ENCODE peak calls at places on chromosome 1, in six cellular contexts. One of them, this sample, is unnamed.

GRCh38 chr1:22832414-22832786 is 121.8 kb downstream of the EPHB2 start:
- DNase-seq in psoas muscle: no peak
- DNase-seq in neuronal stem cell: no peak
- DNase-seq in CD4-positive, CD25-positive, alpha-beta regulatory T cell: no peak
- DNase-seq in SK-N-SH: no peak
- DNase-seq in transverse colon: no peak
- DNase-seq in this sample: no peak

GRCh38 chr1:208054485-208054884 is 143.6 kb upstream of the CD34 start:
- DNase-seq in psoas muscle: no peak
- DNase-seq in SK-N-SH: no peak
- DNase-seq in transverse colon: no peak
- DNase-seq in neuronal stem cell: no peak
- DNase-seq in CD4-positive, CD25-positive, alpha-beta regulatory T cell: no peak
- DNase-seq in this sample: no peak

GRCh38 chr1:92907949-92908684 is 53.1 kb downstream of the DIPK1A start:
- DNase-seq in SK-N-SH: no peak
- DNase-seq in psoas muscle: no peak
- DNase-seq in neuronal stem cell: no peak
- DNase-seq in CD4-positive, CD25-positive, alpha-beta regulatory T cell: no peak
- DNase-seq in transverse colon: no peak
- DNase-seq in this sample: no peak

GRCh38 chr1:21514245-21514644 is 5.0 kb downstream of the ALPL start:
- DNase-seq in transverse colon: no peak
- DNase-seq in psoas muscle: no peak
- DNase-seq in SK-N-SH: no peak
- DNase-seq in CD4-positive, CD25-positive, alpha-beta regulatory T cell: no peak
- DNase-seq in neuronal stem cell: no peak
- DNase-seq in this sample: no peak

GRCh38 chr1:47420547-47420946 is 4.5 kb downstream of the FOXE3 start:
- DNase-seq in CD4-positive, CD25-positive, alpha-beta regulatory T cell: no peak
- DNase-seq in SK-N-SH: no peak
- DNase-seq in neuronal stem cell: no peak
- DNase-seq in transverse colon: no peak
- DNase-seq in psoas muscle: no peak
- DNase-seq in this sample: no peak

GRCh38 chr1:40257313-40257687 is 736 bp upstream of the ZMPSTE24 start:
- DNase-seq in transverse colon: no peak
- DNase-seq in SK-N-SH: no peak
- DNase-seq in neuronal stem cell: no peak
- DNase-seq in psoas muscle: no peak
- DNase-seq in CD4-positive, CD25-positive, alpha-beta regulatory T cell: no peak
- DNase-seq in this sample: no peak

GRCh38 chr1:43286115-43286514 is 734 bp upstream of the C1orf210 start:
- DNase-seq in SK-N-SH: no peak
- DNase-seq in CD4-positive, CD25-positive, alpha-beta regulatory T cell: no peak
- DNase-seq in psoas muscle: no peak
- DNase-seq in transverse colon: peak; percentile 18
- DNase-seq in neuronal stem cell: no peak
- DNase-seq in this sample: no peak

GRCh38 chr1:12615916-12616708 is 1.9 kb downstream of the DHRS3 start:
- DNase-seq in neuronal stem cell: no peak
- DNase-seq in transverse colon: peak; percentile 63
- DNase-seq in SK-N-SH: no peak
- DNase-seq in CD4-positive, CD25-positive, alpha-beta regulatory T cell: peak; percentile 29
- DNase-seq in psoas muscle: peak; percentile 91
- DNase-seq in this sample: peak; percentile 24

GRCh38 chr1:156438278-156438987 is 62.1 kb downstream of the MEF2D start:
- DNase-seq in transverse colon: no peak
- DNase-seq in CD4-positive, CD25-positive, alpha-beta regulatory T cell: no peak
- DNase-seq in SK-N-SH: no peak
- DNase-seq in psoas muscle: no peak
- DNase-seq in neuronal stem cell: no peak
- DNase-seq in this sample: no peak

GRCh38 chr1:1631793-1632420 is at the start of gene MMP23B:
- DNase-seq in transverse colon: no peak
- DNase-seq in SK-N-SH: peak; percentile 61
- DNase-seq in psoas muscle: peak; percentile 55
- DNase-seq in neuronal stem cell: no peak
- DNase-seq in CD4-positive, CD25-positive, alpha-beta regulatory T cell: no peak
- DNase-seq in this sample: no peak
- H3K4me3 ChIP-seq in transverse colon: peak within 1 kb of the TSS; percentile 42
- H3K4me3 ChIP-seq in SK-N-SH: no peak within 1 kb of the TSS
- H3K4me3 ChIP-seq in psoas muscle: peak within 1 kb of the TSS; percentile 30
- H3K4me3 ChIP-seq in neuronal stem cell: peak within 1 kb of the TSS; percentile 74
- H3K4me3 ChIP-seq in CD4-positive, CD25-positive, alpha-beta regulatory T cell: no peak within 1 kb of the TSS
- H3K4me3 ChIP-seq in this sample: no peak within 1 kb of the TSS

GRCh38 chr1:80776286-80776685 is 1024.4 kb upstream of the ADGRL2 start:
- DNase-seq in transverse colon: no peak
- DNase-seq in CD4-positive, CD25-positive, alpha-beta regulatory T cell: no peak
- DNase-seq in psoas muscle: no peak
- DNase-seq in neuronal stem cell: no peak
- DNase-seq in SK-N-SH: no peak
- DNase-seq in this sample: no peak
- H3K9me3 ChIP-seq in transverse colon: no peaks in the 10 kb centered on the region
- H3K9me3 ChIP-seq in CD4-positive, CD25-positive, alpha-beta regulatory T cell: peaks cover 5% of the 10 kb centered on the region
- H3K9me3 ChIP-seq in psoas muscle: no peaks in the 10 kb centered on the region
- H3K9me3 ChIP-seq in neuronal stem cell: no peaks in the 10 kb centered on the region
- H3K9me3 ChIP-seq in SK-N-SH: no peaks in the 10 kb centered on the region
- H3K9me3 ChIP-seq in this sample: no peaks in the 10 kb centered on the region

DNA sequence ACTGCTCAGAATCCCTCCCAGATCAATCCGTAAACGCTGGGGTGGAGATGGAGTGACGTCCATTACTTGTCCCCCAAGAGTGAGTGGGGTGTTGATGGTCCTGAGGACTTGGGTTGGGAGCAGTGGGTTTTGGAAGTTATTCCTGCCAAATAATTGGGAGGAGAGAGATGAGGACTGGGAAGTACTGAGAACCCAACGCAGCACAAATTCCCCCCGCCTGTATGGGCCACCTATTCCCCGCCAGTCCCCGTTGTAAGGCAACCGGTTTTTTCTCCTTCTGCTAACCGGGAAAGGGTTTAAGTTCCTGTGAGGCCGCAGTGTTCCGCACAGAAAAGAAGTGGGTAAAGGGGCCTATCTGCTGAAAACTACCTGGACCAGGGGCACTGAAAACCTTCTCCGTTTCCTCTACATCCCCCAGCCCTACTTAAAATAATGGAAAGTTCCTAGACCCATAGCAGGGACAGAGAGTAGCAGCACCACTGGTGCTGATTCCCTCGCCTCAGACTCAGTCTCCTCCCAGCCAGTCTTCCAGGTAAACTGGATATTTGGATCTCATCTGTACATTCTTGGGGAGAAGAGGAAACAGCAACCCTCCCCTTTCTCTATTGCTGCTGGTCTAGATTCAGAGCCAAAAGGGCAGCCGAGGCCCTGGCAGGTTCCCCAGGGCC is 738 bp downstream of the LURAP1 start:
- DNase-seq in neuronal stem cell: no peak
- DNase-seq in psoas muscle: peak; percentile 39
- DNase-seq in CD4-positive, CD25-positive, alpha-beta regulatory T cell: no peak
- DNase-seq in SK-N-SH: peak; percentile 36
- DNase-seq in transverse colon: no peak
- DNase-seq in this sample: no peak
- H3K27ac ChIP-seq in neuronal stem cell: no peak overlapping the region
- H3K27ac ChIP-seq in psoas muscle: peak overlapping the region; percentile 53
- H3K27ac ChIP-seq in CD4-positive, CD25-positive, alpha-beta regulatory T cell: no peak overlapping the region
- H3K27ac ChIP-seq in SK-N-SH: no peak overlapping the region
- H3K27ac ChIP-seq in transverse colon: peak overlapping the region; percentile 76
- H3K27ac ChIP-seq in this sample: no peak overlapping the region

GRCh38 chr1:30929944-30930525 is 21.5 kb upstream of the SDC3 start:
- DNase-seq in transverse colon: no peak
- DNase-seq in CD4-positive, CD25-positive, alpha-beta regulatory T cell: no peak
- DNase-seq in psoas muscle: no peak
- DNase-seq in neuronal stem cell: no peak
- DNase-seq in SK-N-SH: no peak
- DNase-seq in this sample: no peak

GRCh38 chr1:30929135-30929889 is 20.8 kb upstream of the SDC3 start:
- DNase-seq in neuronal stem cell: no peak
- DNase-seq in transverse colon: peak; percentile 31
- DNase-seq in psoas muscle: no peak
- DNase-seq in CD4-positive, CD25-positive, alpha-beta regulatory T cell: peak; percentile 54
- DNase-seq in SK-N-SH: peak; percentile 70
- DNase-seq in this sample: peak; percentile 65

GRCh38 chr1:30928789-30929134 is 20.2 kb upstream of the SDC3 start:
- DNase-seq in CD4-positive, CD25-positive, alpha-beta regulatory T cell: no peak
- DNase-seq in neuronal stem cell: no peak
- DNase-seq in psoas muscle: no peak
- DNase-seq in SK-N-SH: no peak
- DNase-seq in transverse colon: no peak
- DNase-seq in this sample: no peak

GRCh38 chr1:30928171-30928570 is 19.6 kb upstream of the SDC3 start:
- DNase-seq in SK-N-SH: no peak
- DNase-seq in CD4-positive, CD25-positive, alpha-beta regulatory T cell: no peak
- DNase-seq in transverse colon: no peak
- DNase-seq in psoas muscle: no peak
- DNase-seq in neuronal stem cell: no peak
- DNase-seq in this sample: no peak

GRCh38 chr1:30930631-30931173 is 22.1 kb upstream of the SDC3 start:
- DNase-seq in psoas muscle: no peak
- DNase-seq in SK-N-SH: no peak
- DNase-seq in transverse colon: no peak
- DNase-seq in CD4-positive, CD25-positive, alpha-beta regulatory T cell: no peak
- DNase-seq in neuronal stem cell: no peak
- DNase-seq in this sample: no peak
- H3K4me3 ChIP-seq in psoas muscle: no peak overlapping the region
- H3K4me3 ChIP-seq in SK-N-SH: no peak overlapping the region
- H3K4me3 ChIP-seq in transverse colon: no peak overlapping the region
- H3K4me3 ChIP-seq in CD4-positive, CD25-positive, alpha-beta regulatory T cell: no peak overlapping the region
- H3K4me3 ChIP-seq in neuronal stem cell: no peak overlapping the region
- H3K4me3 ChIP-seq in this sample: no peak overlapping the region

DNA sequence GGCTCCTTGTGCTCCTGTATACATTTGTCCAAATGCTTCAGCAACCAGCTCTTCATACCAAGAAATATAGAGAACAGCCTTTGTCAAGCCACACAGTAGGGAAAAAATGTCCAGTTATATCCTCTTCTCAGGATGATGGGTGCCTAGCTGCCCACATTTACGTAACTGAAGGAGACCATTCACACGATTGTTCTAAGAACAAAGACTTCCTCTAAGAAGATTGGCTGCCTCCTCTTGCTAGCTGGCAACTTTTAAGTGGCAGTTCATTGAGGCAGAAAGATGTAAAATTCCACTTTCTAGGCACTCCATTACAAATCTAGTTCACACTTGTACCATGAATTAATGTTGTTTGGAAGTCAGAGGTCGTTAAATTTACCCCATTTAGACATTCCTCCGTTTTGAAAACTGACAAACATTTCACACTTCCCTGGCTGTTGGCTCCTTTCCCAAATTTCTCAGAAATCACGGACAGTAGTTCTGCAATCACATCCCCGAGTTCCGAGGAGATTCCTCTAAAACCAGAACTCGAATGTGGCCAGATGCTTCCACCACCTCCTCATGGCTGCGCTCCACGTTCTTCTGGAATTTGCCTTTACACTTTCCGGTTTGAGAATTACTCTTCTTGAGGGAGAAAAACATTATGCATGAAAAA is 45.6 kb upstream of the CSF1 start:
- DNase-seq in neuronal stem cell: no peak
- DNase-seq in CD4-positive, CD25-positive, alpha-beta regulatory T cell: no peak
- DNase-seq in SK-N-SH: no peak
- DNase-seq in transverse colon: peak; percentile 21
- DNase-seq in psoas muscle: no peak
- DNase-seq in this sample: no peak
- H3K9me3 ChIP-seq in neuronal stem cell: no peaks in the 10 kb centered on the region
- H3K9me3 ChIP-seq in CD4-positive, CD25-positive, alpha-beta regulatory T cell: no peaks in the 10 kb centered on the region
- H3K9me3 ChIP-seq in SK-N-SH: no peaks in the 10 kb centered on the region
- H3K9me3 ChIP-seq in transverse colon: no peaks in the 10 kb centered on the region
- H3K9me3 ChIP-seq in psoas muscle: peaks cover 4% of the 10 kb centered on the region
- H3K9me3 ChIP-seq in this sample: no peaks in the 10 kb centered on the region

This sample was measured in WERI-Rb-1.